ENCODE peak calls at places on chromosomes 5 and 9, in ten cellular contexts. H is ACHN; G is HCT116; N is SK-MEL-5; D is CD4-positive, alpha-beta T cell; B is brain microvascular endothelial cell; U is RCC 7860; M is body of pancreas; I is colonic mucosa; J is NCI-H345. X is an unnamed sample.

GRCh38 chr5:154967419-154968024 is 26.6 kb downstream of the MRPL22 start:
- DNase-seq in G (no peak), H (peak), D (no peak), N (peak), U (no peak), B (peak), J (no peak), M (no peak), I (no peak), X (no peak)

GRCh38 chr5:149954798-149955197 is 5.8 kb upstream of the SLC26A2 start:
- DNase-seq in M (no peak), B (no peak), D (no peak), H (no peak), G (no peak), U (no peak), I (no peak), J (no peak), N (peak), X (no peak)

GRCh38 chr5:21918451-21918850 is 934.7 kb downstream of the CDH12 start:
- DNase-seq in U (no peak), N (no peak), J (no peak), I (no peak), B (no peak), G (no peak), H (no peak), D (no peak), M (no peak), X (no peak)

GRCh38 chr9:126428524-126429175 is 102.0 kb downstream of the MVB12B start:
- DNase-seq in U (no peak), M (no peak), N (no peak), G (no peak), D (no peak), H (no peak), J (no peak), I (no peak), B (no peak), X (no peak)

GRCh38 chr5:158590936-158591863 is 508.5 kb downstream of the EBF1 start:
- DNase-seq in D (no peak), I (no peak), U (no peak), N (no peak), H (no peak), B (peak), J (no peak), M (peak), G (no peak), X (no peak)

GRCh38 chr9:90815944-90816357 is 14.3 kb downstream of the SYK start:
- DNase-seq in H (no peak), D (no peak), M (no peak), I (no peak), J (no peak), U (no peak), B (no peak), N (no peak), G (no peak), X (no peak)

GRCh38 chr5:82277613-82277986 is 554 bp downstream of the RPS23 start:
- DNase-seq in J (no peak), B (no peak), M (no peak), H (peak), D (no peak), I (no peak), N (no peak), U (no peak), G (no peak), X (no peak)

GRCh38 chr5:103237783-103238182 is 20.8 kb upstream of the MACIR start:
- DNase-seq in I (no peak), J (no peak), M (no peak), N (no peak), G (no peak), B (no peak), D (no peak), U (no peak), H (no peak), X (no peak)

GRCh38 chr9:89880161-89880560 is 275.3 kb downstream of the GADD45G start:
- DNase-seq in B (no peak), G (no peak), H (no peak), M (no peak), J (no peak), I (peak), D (no peak), N (no peak), U (no peak), X (peak)

GRCh38 chr5:16809816-16810502 is 126.1 kb downstream of the MYO10 start:
- DNase-seq in U (no peak), I (peak), N (peak), J (peak), D (no peak), H (no peak), M (no peak), B (peak), G (no peak), X (no peak)

GRCh38 chr5:10704949-10705621 is 55.9 kb downstream of the DAP start:
- DNase-seq in B (no peak), J (no peak), N (peak), G (peak), U (peak), D (no peak), H (peak), I (no peak), M (no peak), X (no peak)

GRCh38 chr5:141051526-141051876 is 327 bp downstream of the PCDHB1 start:
- DNase-seq in B (no peak), U (no peak), H (no peak), G (no peak), J (peak), N (no peak), M (peak), D (no peak), I (no peak), X (no peak)

GRCh38 chr5:173468821-173469251 is 140.6 kb upstream of the STC2 start:
- DNase-seq in M (no peak), U (no peak), N (no peak), D (no peak), B (no peak), G (no peak), I (no peak), J (no peak), H (no peak), X (no peak)

GRCh38 chr5:156120777-156121176 is 206.2 kb upstream of the SGCD start:
- DNase-seq in H (no peak), G (no peak), J (no peak), D (no peak), I (no peak), U (peak), M (no peak), B (no peak), N (no peak), X (no peak)

GRCh38 chr5:1324719-1325190 is 20.1 kb downstream of the CLPTM1L start:
- DNase-seq in I (no peak), M (no peak), B (no peak), H (no peak), J (no peak), D (no peak), G (no peak), U (no peak), N (no peak), X (no peak)